ENCODE peak calls at places on chromosomes 6 and 20, in five cellular contexts. O is neuronal stem cell, B is mesenchymal stem cell, W is H1, S is trophoblast cell. I is an unnamed sample.

GRCh38 chr20:61744691-61745396 is 320.8 kb downstream of the TAF4 start:
- DNase-seq in S (no peak), W (no peak), O (no peak), B (peak; percentile 82), I (no peak)

GRCh38 chr6:131015630-131016263 is 47.3 kb downstream of the EPB41L2 start:
- DNase-seq in O (no peak), W (no peak), S (no peak), B (peak; percentile 58), I (no peak)

GRCh38 chr20:50772418-50773185 is 22.3 kb upstream of the BCAS4 start:
- DNase-seq in S (no peak), B (no peak), O (no peak), W (no peak), I (peak; percentile 8)

GRCh38 chr6:170258395-170258794 is 32.5 kb downstream of the DLL1 start:
- DNase-seq in B (no peak), W (no peak), S (no peak), O (no peak), I (no peak)

GRCh38 chr6:148514091-148514850 is 171.6 kb downstream of the SASH1 start:
- DNase-seq in W (no peak), S (no peak), O (no peak), B (no peak), I (no peak)

GRCh38 chr20:46552460-46553420 is 2.3 kb upstream of the OCSTAMP start:
- DNase-seq in B (no peak), S (peak; percentile 10), W (no peak), O (no peak), I (no peak)

GRCh38 chr6:7728855-7729590 is 3.1 kb downstream of the BMP6 start:
- DNase-seq in O (no peak), W (no peak), S (no peak), B (no peak), I (peak; percentile 38)

GRCh38 chr6:106730672-106731071 is 101.3 kb downstream of the QRSL1 start:
- DNase-seq in S (no peak), B (no peak), W (no peak), O (no peak), I (no peak)

GRCh38 chr20:47484303-47484702 is 17.4 kb upstream of the NCOA3 start:
- DNase-seq in W (no peak), S (no peak), B (no peak), O (no peak), I (no peak)

GRCh38 chr20:54545959-54546358 is 70.6 kb downstream of the DOK5 start:
- DNase-seq in B (no peak), S (no peak), W (no peak), O (no peak), I (no peak)

GRCh38 chr6:169016758-169017157 is 236.9 kb downstream of the THBS2 start:
- DNase-seq in S (no peak), B (no peak), W (no peak), O (no peak), I (no peak)

GRCh38 chr20:61244213-61244612 is 7.8 kb upstream of the CDH4 start:
- DNase-seq in O (no peak), B (no peak), S (no peak), W (no peak), I (no peak)

GRCh38 chr6:166485651-166486535 is 100.6 kb downstream of the RAMACL start:
- DNase-seq in B (no peak), O (no peak), W (no peak), S (no peak), I (no peak)

GRCh38 chr6:100998111-100998510 is 117.0 kb upstream of the ASCC3 start:
- DNase-seq in S (peak; percentile 22), B (peak; percentile 13), W (no peak), O (no peak), I (no peak)

GRCh38 chr6:9789201-9789600 is 625.7 kb downstream of the TFAP2A start:
- DNase-seq in B (peak; percentile 79), W (no peak), S (no peak), O (no peak), I (peak; percentile 39)

GRCh38 chr6:70714716-70715257 is 47.1 kb downstream of the SMAP1 start:
- DNase-seq in O (no peak), S (no peak), W (no peak), B (no peak), I (no peak)

GRCh38 chr6:68054776-68055175 is 580.3 kb upstream of the ADGRB3 start:
- DNase-seq in W (no peak), S (no peak), B (peak; percentile 2), O (no peak), I (no peak)

GRCh38 chr20:30491016-30491415 is 766.4 kb upstream of the DEFB115 start:
- DNase-seq in B (no peak), W (no peak), O (no peak), S (no peak), I (no peak)

GRCh38 chr6:130000526-130001228 is 17.7 kb upstream of the L3MBTL3 start:
- DNase-seq in O (no peak), S (peak; percentile 89), W (no peak), B (no peak), I (no peak)

GRCh38 chr6:15474196-15474595 is 188.6 kb downstream of the DTNBP1 start:
- DNase-seq in B (peak; percentile 33), S (peak; percentile 93), O (no peak), W (no peak), I (no peak)

GRCh38 chr20:51132286-51132810 is 109.4 kb upstream of the KCNG1 start:
- DNase-seq in O (no peak), B (no peak), W (no peak), S (no peak), I (peak; percentile 8)

GRCh38 chr6:42821846-42822245 is 40.0 kb downstream of the BICRAL start:
- DNase-seq in B (no peak), W (no peak), O (no peak), S (no peak), I (no peak)

GRCh38 chr6:168506460-168506859 is 65.5 kb downstream of the SMOC2 start:
- DNase-seq in W (no peak), B (no peak), O (no peak), S (no peak), I (no peak)

GRCh38 chr6:25384967-25385366 is 105.8 kb downstream of the CARMIL1 start:
- DNase-seq in S (no peak), O (no peak), B (no peak), W (no peak), I (no peak)

GRCh38 chr6:155177369-155177961 is 86.3 kb upstream of the CLDN20 start:
- DNase-seq in O (peak; percentile 36), B (peak; percentile 78), S (peak; percentile 95), W (no peak), I (no peak)

GRCh38 chr6:119445666-119446622 is 96.4 kb upstream of the MAN1A1 start:
- DNase-seq in S (peak; percentile 88), B (peak; percentile 57), O (no peak), W (no peak), I (no peak)

GRCh38 chr6:27977387-27977786 is 20.3 kb downstream of the OR2B6 start:
- DNase-seq in S (no peak), B (no peak), O (no peak), W (no peak), I (no peak)
- H2BK12ac ChIP-seq in S (no peak overlapping the region), B (no peak overlapping the region), O (no peak overlapping the region), W (no peak overlapping the region), I (no peak overlapping the region)

DNA sequence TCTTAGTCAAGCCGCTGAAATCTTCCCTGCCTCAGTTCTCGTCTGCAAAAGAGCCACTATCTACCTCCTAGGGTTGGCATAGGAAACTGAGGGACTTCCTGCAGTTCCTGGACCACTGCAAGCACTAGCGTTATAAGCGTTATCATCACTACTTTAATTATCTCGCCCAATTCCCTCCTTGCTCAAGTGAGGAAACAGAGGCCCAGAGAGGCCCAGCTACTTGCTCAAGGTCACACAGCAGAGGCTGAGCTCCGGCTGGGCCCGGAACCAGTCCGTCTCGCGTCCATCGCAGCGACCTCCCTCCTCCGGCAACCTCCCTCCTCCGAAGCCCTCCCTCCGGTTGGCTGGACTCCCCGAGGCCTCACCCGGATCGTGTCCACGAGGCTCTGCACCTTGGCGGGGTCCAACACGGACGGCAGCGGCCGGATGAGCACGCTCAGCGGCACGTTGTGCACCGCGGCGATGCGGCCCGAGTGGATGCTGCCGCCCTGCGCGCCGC is 340 bp downstream of the SRXN1 start:
- DNase-seq in W (no peak), S (no peak), B (peak; percentile 51), O (no peak), I (no peak)
- H2BK5ac ChIP-seq in W (no peak overlapping the region), S (peak overlapping the region; percentile 77), B (peak overlapping the region; percentile 33), O (no peak overlapping the region), I (no peak overlapping the region)

GRCh38 chr6:151495380-151495779 is 1.6 kb downstream of the CCDC170 start:
- DNase-seq in W (no peak), S (no peak), O (no peak), B (no peak), I (no peak)
- H2AK5ac ChIP-seq in W (no peak overlapping the region), S (no peak overlapping the region), O (no peak overlapping the region), B (no peak overlapping the region), I (no peak overlapping the region)

GRCh38 chr6:44977406-44977740 is 350.8 kb upstream of the RUNX2 start:
- DNase-seq in O (no peak), W (no peak), B (no peak), S (no peak), I (no peak)

GRCh38 chr6:44969446-44970175 is 358.5 kb upstream of the RUNX2 start:
- DNase-seq in O (no peak), B (no peak), W (no peak), S (peak; percentile 14), I (no peak)

GRCh38 chr6:44974511-44974910 is 353.6 kb upstream of the RUNX2 start:
- DNase-seq in B (no peak), O (no peak), W (no peak), S (no peak), I (no peak)

GRCh38 chr6:44976677-44977405 is 351.3 kb upstream of the RUNX2 start:
- DNase-seq in B (peak; percentile 7), W (no peak), O (no peak), S (peak; percentile 79), I (no peak)

DNA sequence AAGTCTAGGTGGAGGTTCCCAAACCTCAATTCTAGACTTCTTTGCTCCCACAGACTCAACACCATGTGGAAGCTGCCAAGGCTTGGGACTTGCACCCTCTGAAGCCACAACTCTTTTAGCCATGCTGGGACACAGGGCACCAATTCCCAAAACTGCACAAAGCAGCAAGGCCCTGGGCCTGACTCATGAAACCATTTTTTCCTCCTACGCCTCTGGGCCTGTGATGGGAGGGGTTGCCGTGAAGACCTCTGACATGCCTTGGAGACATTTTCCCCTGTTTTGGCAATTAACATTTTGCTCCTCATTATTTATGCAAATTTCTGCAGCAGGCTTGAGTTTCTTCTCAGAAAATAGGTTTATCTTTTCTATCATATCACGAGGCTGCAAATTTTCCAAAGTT is 355.4 kb upstream of the RUNX2 start:
- DNase-seq in O (no peak), S (no peak), B (no peak), W (no peak), I (no peak)
- H2BK12ac ChIP-seq in O (no peak overlapping the region), S (no peak overlapping the region), B (no peak overlapping the region), W (no peak overlapping the region), I (no peak overlapping the region)

DNA sequence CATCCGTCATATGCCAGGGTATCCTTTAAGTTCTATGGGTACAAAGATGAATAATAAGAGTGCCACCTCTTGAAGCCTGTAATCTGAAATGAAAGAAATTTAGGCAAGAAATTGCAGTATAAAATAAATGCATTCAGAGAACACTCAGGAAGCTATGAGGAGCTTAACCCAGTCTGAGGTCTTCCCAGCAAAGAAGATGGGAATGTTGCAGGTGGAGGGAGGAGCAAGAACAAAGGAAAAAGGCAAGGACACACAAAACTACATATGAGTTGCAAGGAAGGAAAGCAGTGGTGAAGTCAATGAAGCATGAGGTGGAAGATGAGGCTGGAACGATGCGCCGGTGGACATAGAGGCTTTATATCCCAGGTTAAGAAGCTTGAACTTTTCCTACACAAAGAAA is 67.0 kb upstream of the DST start:
- DNase-seq in B (no peak), O (no peak), S (no peak), W (no peak), I (no peak)
- H2BK5ac ChIP-seq in B (no peak overlapping the region), O (no peak overlapping the region), S (no peak overlapping the region), W (no peak overlapping the region), I (no peak overlapping the region)

GRCh38 chr6:158018851-158019361 is 37.2 kb downstream of the SYNJ2 start:
- DNase-seq in O (no peak), W (no peak), B (peak; percentile 94), S (peak; percentile 73), I (no peak)
- H2AK5ac ChIP-seq in O (no peak overlapping the region), W (no peak overlapping the region), B (no peak overlapping the region), S (no peak overlapping the region), I (no peak overlapping the region)

I was measured in H9.